ENCODE peak calls at places on chromosomes 4 and X, in six cellular contexts. I is H9, U is mesendoderm, E is neuronal stem cell, Z is mesenchymal stem cell, Y is trophoblast cell. C is an unnamed sample.
A peak's percentile ranks its signal among the peaks of the same experiment; 100 is the strongest.

GRCh38 chr4:744212-744841 is 38.7 kb downstream of the PCGF3 start:
- DNase-seq in I (no peak), U (no peak), E (no peak), Z (no peak), Y (peak; percentile 63), C (no peak)

GRCh38 chr4:2062168-2062807 is 3.2 kb downstream of the NAT8L start:
- DNase-seq in I (no peak), U (no peak), E (no peak), Z (no peak), Y (no peak), C (no peak)

GRCh38 chr4:22389240-22389871 is 126.5 kb downstream of the ADGRA3 start:
- DNase-seq in I (peak; percentile 63), U (peak; percentile 80), E (peak; percentile 47), Z (peak; percentile 80), Y (peak; percentile 41), C (no peak)

GRCh38 chr4:86644892-86645291 is 50.8 kb downstream of the PTPN13 start:
- DNase-seq in I (no peak), U (no peak), E (no peak), Z (no peak), Y (no peak), C (no peak)

GRCh38 chrX:107654778-107655761 is 26.8 kb downstream of the PRPS1 start:
- DNase-seq in I (peak; percentile 97), U (peak; percentile 89), E (peak; percentile 54), Z (peak; percentile 94), Y (peak; percentile 75), C (peak; percentile 50)

GRCh38 chr4:88315460-88316017 is 31.2 kb upstream of the PPM1K start:
- DNase-seq in I (no peak), U (no peak), E (no peak), Z (no peak), Y (no peak), C (no peak)

GRCh38 chrX:1316527-1316926 is 20.1 kb upstream of the IL3RA start:
- DNase-seq in I (no peak), U (no peak), E (no peak), Z (no peak), Y (peak; percentile 33), C (no peak)

GRCh38 chr4:11483076-11483475 is 54.4 kb upstream of the HS3ST1 start:
- DNase-seq in I (no peak), U (no peak), E (no peak), Z (peak; percentile 50), Y (no peak), C (no peak)

GRCh38 chrX:105823092-105823454 is 734 bp downstream of the NRK start:
- DNase-seq in I (no peak), U (peak; percentile 34), E (no peak), Z (no peak), Y (no peak), C (no peak)

GRCh38 chr4:95142877-95143412 is 385.2 kb downstream of the BMPR1B start:
- DNase-seq in I (no peak), U (no peak), E (no peak), Z (no peak), Y (no peak), C (no peak)

GRCh38 chr4:95387719-95388118 is 161.1 kb downstream of the UNC5C start:
- DNase-seq in I (no peak), U (no peak), E (no peak), Z (no peak), Y (no peak), C (no peak)

GRCh38 chr4:74874785-74875367 is 58.0 kb upstream of the PARM1 start:
- DNase-seq in I (peak; percentile 31), U (peak; percentile 85), E (peak; percentile 58), Z (peak; percentile 79), Y (peak; percentile 27), C (no peak)

GRCh38 chrX:46569621-46570020 is 3.9 kb upstream of the CHST7 start:
- DNase-seq in I (no peak), U (no peak), E (no peak), Z (no peak), Y (no peak), C (no peak)

GRCh38 chrX:48538641-48539344 is 721 bp upstream of the TBC1D25 start:
- DNase-seq in I (no peak), U (no peak), E (no peak), Z (no peak), Y (no peak), C (no peak)
- H2BK120ac ChIP-seq in I (no peak overlapping the region), U (no peak overlapping the region), E (no peak overlapping the region), Z (no peak overlapping the region), Y (peak overlapping the region; percentile 62), C (no peak overlapping the region)

GRCh38 chr4:122762966-122763716 is 30.6 kb downstream of the BBS12 start:
- DNase-seq in I (no peak), U (no peak), E (no peak), Z (no peak), Y (no peak), C (no peak)

GRCh38 chr4:122762520-122762919 is 30.0 kb downstream of the BBS12 start:
- DNase-seq in I (no peak), U (no peak), E (no peak), Z (no peak), Y (no peak), C (no peak)

GRCh38 chr4:122764808-122765189 is 32.3 kb downstream of the BBS12 start:
- DNase-seq in I (no peak), U (no peak), E (no peak), Z (peak; percentile 95), Y (no peak), C (no peak)

GRCh38 chr4:122765702-122766352 is 33.3 kb downstream of the BBS12 start:
- DNase-seq in I (no peak), U (no peak), E (no peak), Z (peak; percentile 95), Y (no peak), C (no peak)

DNA sequence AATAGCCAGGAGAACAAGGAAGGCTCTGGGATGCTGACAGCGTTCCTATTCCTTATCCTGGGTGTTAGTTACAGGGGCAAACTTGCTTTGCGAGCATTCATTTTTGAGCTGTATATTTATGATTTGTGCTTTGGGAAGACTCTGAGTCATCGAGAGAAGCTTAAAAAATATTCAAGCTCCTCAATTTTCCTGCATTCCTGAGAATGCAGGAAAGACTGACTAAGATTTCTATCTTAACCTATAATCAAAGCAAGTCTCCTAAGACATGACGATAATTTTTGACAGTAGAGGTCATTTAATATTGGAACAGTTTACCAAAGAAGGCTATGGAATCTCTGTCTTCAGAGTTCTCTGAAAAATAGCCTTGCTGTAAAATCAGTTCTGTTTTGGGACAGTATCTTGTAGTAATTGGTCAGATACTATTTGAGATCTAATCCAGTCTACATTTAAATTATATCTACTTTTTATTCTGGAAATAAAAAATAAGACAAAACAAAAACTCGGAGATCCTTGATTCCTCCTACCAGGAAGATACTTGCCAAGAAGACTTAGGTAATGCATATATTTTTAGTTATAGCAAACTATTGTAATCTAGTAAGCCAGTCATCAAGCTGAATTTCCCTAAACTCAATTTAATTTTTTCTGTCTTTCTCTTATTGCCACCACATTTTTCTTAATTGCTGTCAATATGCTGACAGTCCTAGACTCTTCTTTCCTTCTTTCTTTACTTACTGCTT is 31.7 kb downstream of the BBS12 start:
- DNase-seq in I (no peak), U (no peak), E (no peak), Z (peak; percentile 62), Y (no peak), C (no peak)
- H2BK120ac ChIP-seq in I (no peak overlapping the region), U (no peak overlapping the region), E (no peak overlapping the region), Z (peak overlapping the region; percentile 15), Y (no peak overlapping the region), C (no peak overlapping the region)

GRCh38 chr4:33751050-33751449 is 2493.3 kb downstream of the ARAP2 start:
- DNase-seq in I (no peak), U (no peak), E (no peak), Z (no peak), Y (no peak), C (no peak)

GRCh38 chr4:33746979-33747378 is 2497.3 kb downstream of the ARAP2 start:
- DNase-seq in I (no peak), U (no peak), E (no peak), Z (no peak), Y (no peak), C (no peak)
- H2BK120ac ChIP-seq in I (no peak overlapping the region), U (no peak overlapping the region), E (no peak overlapping the region), Z (peak overlapping the region; percentile 2), Y (peak overlapping the region; percentile 83), C (peak overlapping the region; percentile 88)

GRCh38 chr4:8278421-8279287 is 9.1 kb downstream of the HTRA3 start:
- DNase-seq in I (no peak), U (no peak), E (no peak), Z (peak; percentile 94), Y (no peak), C (no peak)

GRCh38 chr4:8280876-8281440 is 11.4 kb downstream of the HTRA3 start:
- DNase-seq in I (no peak), U (no peak), E (no peak), Z (no peak), Y (no peak), C (no peak)

GRCh38 chr4:8281519-8282133 is 12.1 kb downstream of the HTRA3 start:
- DNase-seq in I (no peak), U (no peak), E (no peak), Z (no peak), Y (no peak), C (no peak)

GRCh38 chr4:8279321-8280157 is 10.0 kb downstream of the HTRA3 start:
- DNase-seq in I (no peak), U (no peak), E (no peak), Z (no peak), Y (no peak), C (no peak)

DNA sequence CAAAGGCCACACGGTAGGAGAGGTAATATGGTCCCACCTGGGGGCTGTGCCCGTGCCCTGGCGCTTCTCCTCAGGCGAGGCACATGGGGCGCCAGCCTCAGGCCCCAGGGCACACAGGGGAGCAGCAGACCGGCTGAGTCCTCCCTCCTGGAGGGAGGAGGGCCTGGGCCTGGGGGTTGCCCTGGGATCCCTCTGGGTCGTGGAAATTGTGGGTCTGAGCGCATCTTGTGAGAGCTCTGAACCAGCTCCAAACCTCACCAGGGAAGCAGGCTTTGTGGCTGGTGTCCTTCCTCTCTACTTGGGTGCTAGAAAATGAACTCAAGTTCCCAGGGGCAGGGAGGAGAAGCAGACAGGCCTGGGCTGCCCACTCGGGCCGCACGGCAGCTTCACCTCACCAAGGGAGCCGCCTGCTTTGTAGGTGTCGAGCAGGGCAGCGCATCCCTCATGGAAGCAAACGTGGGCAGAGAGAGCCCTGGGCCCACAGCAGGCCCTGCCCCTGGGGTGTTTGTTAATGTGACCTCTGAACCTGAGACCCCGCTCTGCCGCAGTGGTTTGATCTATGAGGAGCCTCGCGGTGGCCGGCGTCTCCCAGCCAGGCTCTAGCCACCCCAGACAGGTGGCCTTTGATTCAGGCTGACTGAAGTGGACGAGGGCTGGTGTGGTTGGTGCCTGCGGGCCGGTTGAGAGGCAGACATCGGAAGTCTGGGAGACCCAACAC is 10.8 kb downstream of the HTRA3 start:
- DNase-seq in I (no peak), U (no peak), E (no peak), Z (no peak), Y (no peak), C (no peak)
- H2BK120ac ChIP-seq in I (no peak overlapping the region), U (no peak overlapping the region), E (no peak overlapping the region), Z (no peak overlapping the region), Y (no peak overlapping the region), C (no peak overlapping the region)

GRCh38 chrX:119729408-119730201 is 28.8 kb upstream of the SOWAHD start:
- DNase-seq in I (peak; percentile 60), U (peak; percentile 60), E (peak; percentile 42), Z (peak; percentile 84), Y (peak; percentile 28), C (peak; percentile 21)

GRCh38 chrX:119726900-119727555 is 31.4 kb upstream of the SOWAHD start:
- DNase-seq in I (no peak), U (peak; percentile 19), E (no peak), Z (peak; percentile 24), Y (no peak), C (no peak)

GRCh38 chrX:119728487-119728886 is 29.9 kb upstream of the SOWAHD start:
- DNase-seq in I (peak; percentile 52), U (peak; percentile 38), E (no peak), Z (no peak), Y (peak; percentile 9), C (no peak)
- H2BK120ac ChIP-seq in I (no peak overlapping the region), U (no peak overlapping the region), E (no peak overlapping the region), Z (no peak overlapping the region), Y (no peak overlapping the region), C (no peak overlapping the region)